ENCODE peak calls at places on chromosomes 4 and X, in five cellular contexts. W, G, L, J and B are unnamed samples.

GRCh38 chr4:87849612-87850011 is 16.8 kb downstream of the MEPE start:
- DNase-seq in W (peak), G (no peak), L (no peak), J (no peak), B (no peak)

GRCh38 chr4:151356510-151356909 is 31.1 kb upstream of the SH3D19 start:
- DNase-seq in W (no peak), G (no peak), L (no peak), J (peak), B (no peak)

GRCh38 chr4:138910201-138910913 is 105.2 kb upstream of the NOCT start:
- DNase-seq in W (no peak), G (no peak), L (no peak), J (no peak), B (no peak)

GRCh38 chr4:52641853-52642563 is 17.1 kb downstream of the USP46 start:
- DNase-seq in W (no peak), G (peak), L (no peak), J (peak), B (no peak)

GRCh38 chr4:171727185-171727584 is 86.0 kb upstream of the GALNTL6 start:
- DNase-seq in W (no peak), G (no peak), L (no peak), J (no peak), B (no peak)

GRCh38 chr4:89486042-89486441 is 178.4 kb upstream of the GPRIN3 start:
- DNase-seq in W (no peak), G (peak), L (no peak), J (peak), B (no peak)

GRCh38 chrX:51420610-51421009 is 75.8 kb downstream of the NUDT11 start:
- DNase-seq in W (no peak), G (no peak), L (peak), J (peak), B (peak)

GRCh38 chrX:51837451-51837850 is 56.0 kb upstream of the MAGED1 start:
- DNase-seq in W (no peak), G (no peak), L (no peak), J (no peak), B (no peak)

GRCh38 chrX:109719262-109719661 is 13.8 kb downstream of the ACSL4 start:
- DNase-seq in W (no peak), G (no peak), L (no peak), J (no peak), B (no peak)

GRCh38 chr4:173929921-173930320 is 353.5 kb downstream of the FBXO8 start:
- DNase-seq in W (no peak), G (no peak), L (no peak), J (no peak), B (no peak)

GRCh38 chr4:4704267-4704666 is 155.2 kb upstream of the MSX1 start:
- DNase-seq in W (no peak), G (no peak), L (no peak), J (peak), B (no peak)

GRCh38 chr4:119748853-119749252 is 120.2 kb upstream of the PDE5A start:
- DNase-seq in W (no peak), G (no peak), L (no peak), J (no peak), B (no peak)

GRCh38 chrX:129723511-129723910 is 15.3 kb upstream of the XPNPEP2 start:
- DNase-seq in W (no peak), G (no peak), L (no peak), J (no peak), B (no peak)

GRCh38 chr4:602559-602942 is 22.8 kb upstream of the PDE6B start:
- DNase-seq in W (peak), G (peak), L (peak), J (no peak), B (peak)

GRCh38 chr4:174262624-174263444 is 20.6 kb downstream of the FBXO8 start:
- DNase-seq in W (no peak), G (no peak), L (no peak), J (no peak), B (no peak)

GRCh38 chr4:3302786-3303444 is 10.1 kb downstream of the RGS12 start:
- DNase-seq in W (no peak), G (no peak), L (no peak), J (no peak), B (peak)

GRCh38 chrX:19535481-19535880 is 20.2 kb upstream of the MAP3K15 start:
- DNase-seq in W (peak), G (no peak), L (no peak), J (peak), B (peak)

GRCh38 chrX:41240504-41240903 is 93.5 kb upstream of the DDX3X start:
- DNase-seq in W (no peak), G (no peak), L (no peak), J (no peak), B (no peak)

GRCh38 chrX:148649145-148649645 is 148.8 kb downstream of the AFF2 start:
- DNase-seq in W (no peak), G (no peak), L (no peak), J (no peak), B (no peak)

GRCh38 chr4:67483868-67484602 is 61.3 kb downstream of the CENPC start:
- DNase-seq in W (no peak), G (no peak), L (no peak), J (peak), B (no peak)

GRCh38 chr4:4791299-4791798 is 68.1 kb upstream of the MSX1 start:
- DNase-seq in W (peak), G (no peak), L (no peak), J (peak), B (no peak)

GRCh38 chrX:150155396-150156048 is 207.6 kb upstream of the MAMLD1 start:
- DNase-seq in W (no peak), G (no peak), L (no peak), J (peak), B (no peak)

GRCh38 chr4:74503580-74503979 is 58.6 kb downstream of the AREG start:
- DNase-seq in W (no peak), G (no peak), L (no peak), J (no peak), B (no peak)

GRCh38 chrX:2521092-2521926 is 20.5 kb upstream of the DHRSX start:
- DNase-seq in W (peak), G (peak), L (no peak), J (no peak), B (peak)

GRCh38 chrX:41946973-41947612 is 23.7 kb upstream of the CASK start:
- DNase-seq in W (no peak), G (no peak), L (no peak), J (no peak), B (no peak)

GRCh38 chrX:40478457-40479065 is 102.2 kb upstream of the ATP6AP2 start:
- DNase-seq in W (no peak), G (no peak), L (no peak), J (no peak), B (no peak)

GRCh38 chrX:53456254-53456653 is 22.1 kb upstream of the HSD17B10 start:
- DNase-seq in W (no peak), G (no peak), L (no peak), J (peak), B (no peak)

GRCh38 chr4:95531141-95531540 is 17.6 kb downstream of the UNC5C start:
- DNase-seq in W (no peak), G (no peak), L (no peak), J (no peak), B (no peak)

GRCh38 chrX:21932277-21932996 is 8.1 kb upstream of the SMS start:
- DNase-seq in W (no peak), G (no peak), L (no peak), J (peak), B (no peak)